ENCODE peak calls at places on chromosomes 5 and 9, in eight cellular contexts. E, Z, B, G, Q, M, R and U are unnamed samples.

GRCh38 chr5:93402451-93402850 is 178.6 kb downstream of the NR2F1-AS1 start:
- DNase-seq in E (no peak), Z (no peak), B (no peak), G (no peak), Q (no peak), M (no peak), R (no peak), U (no peak)

GRCh38 chr9:132214027-132214622 is 52.3 kb downstream of the NTNG2 start:
- DNase-seq in E (peak; percentile 78), Z (peak; percentile 89), B (peak; percentile 41), G (peak; percentile 79), Q (peak; percentile 86), M (peak; percentile 90), R (peak; percentile 84), U (no peak)

GRCh38 chr5:154059583-154059982 is 20.8 kb downstream of the MFAP3 start:
- DNase-seq in E (no peak), Z (no peak), B (no peak), G (no peak), Q (no peak), M (no peak), R (no peak), U (no peak)

GRCh38 chr5:153562189-153562588 is 71.7 kb downstream of the GRIA1 start:
- DNase-seq in E (no peak), Z (peak; percentile 57), B (no peak), G (no peak), Q (peak; percentile 83), M (no peak), R (no peak), U (no peak)

GRCh38 chr5:121489972-121490371 is 361.7 kb upstream of the FTMT start:
- DNase-seq in E (no peak), Z (no peak), B (no peak), G (no peak), Q (no peak), M (no peak), R (no peak), U (no peak)

GRCh38 chr9:36962721-36963120 is 71.3 kb downstream of the PAX5 start:
- DNase-seq in E (peak; percentile 39), Z (no peak), B (no peak), G (no peak), Q (no peak), M (no peak), R (no peak), U (no peak)

GRCh38 chr9:127397722-127398647 is 1.0 kb downstream of the SLC2A8 start:
- DNase-seq in E (peak; percentile 77), Z (peak; percentile 20), B (peak; percentile 82), G (peak; percentile 50), Q (peak; percentile 16), M (no peak), R (peak; percentile 70), U (peak; percentile 64)

GRCh38 chr5:178441486-178442270 is 148.5 kb downstream of the COL23A1 start:
- DNase-seq in E (peak; percentile 16), Z (no peak), B (no peak), G (no peak), Q (no peak), M (no peak), R (no peak), U (no peak)

GRCh38 chr9:110555551-110555950 is 24.0 kb downstream of the SVEP1 start:
- DNase-seq in E (no peak), Z (peak; percentile 82), B (no peak), G (no peak), Q (peak; percentile 76), M (no peak), R (no peak), U (no peak)

GRCh38 chr5:56025303-56025885 is 30.6 kb upstream of the IL6ST start:
- DNase-seq in E (no peak), Z (no peak), B (no peak), G (no peak), Q (peak; percentile 16), M (no peak), R (no peak), U (no peak)

GRCh38 chr9:68941780-68942459 is 72.0 kb downstream of the PRKACG start:
- DNase-seq in E (no peak), Z (no peak), B (no peak), G (no peak), Q (no peak), M (no peak), R (no peak), U (no peak)

GRCh38 chr9:94086468-94086867 is 2.2 kb downstream of the PTPDC1 start:
- DNase-seq in E (no peak), Z (peak; percentile 82), B (no peak), G (no peak), Q (peak; percentile 89), M (peak; percentile 47), R (no peak), U (no peak)
- TF ChIP-seq CTCF in E (no peak), Z (no peak), B (no peak), G (no peak), Q (no peak), M (no peak), R (no peak), U (no peak)

DNA sequence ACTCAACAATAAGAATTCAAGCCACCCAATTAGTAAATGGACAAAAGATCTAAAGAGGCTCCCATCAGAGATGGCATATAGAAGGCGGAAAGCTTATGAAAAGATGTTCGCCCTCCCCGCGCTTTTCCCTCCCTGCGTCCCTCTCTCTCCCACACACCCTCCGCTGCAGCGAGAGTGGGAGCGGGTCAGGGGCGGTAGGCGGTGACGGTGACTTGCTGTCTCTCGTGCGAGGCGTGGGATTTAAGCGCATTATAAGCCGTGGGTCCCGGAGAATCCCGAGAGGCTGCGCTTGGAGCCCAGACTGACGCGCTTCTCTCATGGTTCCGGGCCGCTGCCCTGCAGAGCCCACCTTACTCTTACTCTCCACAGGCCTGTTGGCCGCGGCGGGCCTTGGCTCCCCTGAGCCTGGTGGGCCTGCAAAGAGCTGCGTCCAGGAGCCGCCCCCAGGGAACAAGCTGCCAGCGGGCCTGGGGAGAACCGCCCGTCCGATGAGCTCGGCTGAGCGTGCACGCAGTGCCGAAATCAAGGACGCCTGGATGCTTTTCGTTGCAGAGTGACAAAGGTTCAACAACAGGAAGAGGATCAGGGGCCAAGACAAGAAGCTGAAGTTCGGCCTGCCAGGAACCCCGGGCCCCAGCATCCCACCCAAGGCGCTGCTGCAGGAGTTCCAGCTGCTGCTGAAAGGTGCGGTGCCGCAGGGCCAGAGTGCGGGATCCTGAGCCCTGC is 42.6 kb upstream of the BICD2 start:
- DNase-seq in E (no peak), Z (no peak), B (no peak), G (no peak), Q (no peak), M (no peak), R (no peak), U (no peak)
- H3K4me3 ChIP-seq in E (no peak overlapping the region), Z (no peak overlapping the region), B (no peak overlapping the region), G (peak overlapping the region; percentile 52), Q (no peak overlapping the region), M (no peak overlapping the region), R (no peak overlapping the region), U (no peak overlapping the region)

DNA sequence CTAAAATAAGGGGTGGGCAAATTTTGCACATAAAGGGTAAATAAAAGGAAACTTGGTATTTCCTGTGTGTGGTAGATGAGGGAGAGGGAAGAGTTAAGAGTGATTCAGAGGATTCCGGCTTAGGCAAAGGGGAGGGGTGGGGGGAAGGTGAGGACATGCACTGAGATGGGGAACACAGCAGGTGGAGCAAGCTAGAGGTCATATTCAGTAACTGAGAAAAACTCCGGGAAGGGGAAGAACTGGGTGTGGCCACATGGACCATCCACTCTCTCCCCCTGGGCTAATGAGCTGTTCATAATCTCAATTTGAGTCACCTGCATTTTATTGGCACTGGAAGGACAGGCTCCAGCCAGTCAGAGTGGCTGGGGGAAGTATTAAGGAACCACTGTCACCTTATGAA is 45.1 kb upstream of the UGCG start:
- DNase-seq in E (no peak), Z (no peak), B (peak; percentile 34), G (no peak), Q (peak; percentile 61), M (no peak), R (no peak), U (no peak)
- TF ChIP-seq CTCF in E (no peak), Z (no peak), B (no peak), G (no peak), Q (no peak), M (no peak), R (no peak), U (no peak)

GRCh38 chr9:129755151-129755550 is 2.3 kb upstream of the PTGES start:
- DNase-seq in E (no peak), Z (no peak), B (no peak), G (no peak), Q (no peak), M (no peak), R (no peak), U (no peak)

GRCh38 chr9:129750010-129750409 is 2.8 kb downstream of the PTGES start:
- DNase-seq in E (no peak), Z (no peak), B (no peak), G (no peak), Q (peak; percentile 62), M (no peak), R (no peak), U (no peak)

GRCh38 chr9:129749575-129749974 is 3.3 kb downstream of the PTGES start:
- DNase-seq in E (no peak), Z (no peak), B (no peak), G (no peak), Q (no peak), M (no peak), R (no peak), U (no peak)

GRCh38 chr9:129752915-129753724 is at the start of gene PTGES:
- DNase-seq in E (peak; percentile 79), Z (peak; percentile 82), B (peak; percentile 94), G (peak; percentile 71), Q (peak; percentile 76), M (peak; percentile 39), R (peak; percentile 79), U (peak; percentile 43)

GRCh38 chr9:129751841-129752801 is 721 bp downstream of the PTGES start:
- DNase-seq in E (no peak), Z (no peak), B (no peak), G (peak; percentile 17), Q (no peak), M (no peak), R (no peak), U (no peak)
- H3K4me3 ChIP-seq in E (peak overlapping the region; percentile 30), Z (peak overlapping the region; percentile 36), B (peak overlapping the region; percentile 22), G (peak overlapping the region; percentile 59), Q (peak overlapping the region; percentile 36), M (peak overlapping the region; percentile 39), R (peak overlapping the region; percentile 57), U (no peak overlapping the region)

DNA sequence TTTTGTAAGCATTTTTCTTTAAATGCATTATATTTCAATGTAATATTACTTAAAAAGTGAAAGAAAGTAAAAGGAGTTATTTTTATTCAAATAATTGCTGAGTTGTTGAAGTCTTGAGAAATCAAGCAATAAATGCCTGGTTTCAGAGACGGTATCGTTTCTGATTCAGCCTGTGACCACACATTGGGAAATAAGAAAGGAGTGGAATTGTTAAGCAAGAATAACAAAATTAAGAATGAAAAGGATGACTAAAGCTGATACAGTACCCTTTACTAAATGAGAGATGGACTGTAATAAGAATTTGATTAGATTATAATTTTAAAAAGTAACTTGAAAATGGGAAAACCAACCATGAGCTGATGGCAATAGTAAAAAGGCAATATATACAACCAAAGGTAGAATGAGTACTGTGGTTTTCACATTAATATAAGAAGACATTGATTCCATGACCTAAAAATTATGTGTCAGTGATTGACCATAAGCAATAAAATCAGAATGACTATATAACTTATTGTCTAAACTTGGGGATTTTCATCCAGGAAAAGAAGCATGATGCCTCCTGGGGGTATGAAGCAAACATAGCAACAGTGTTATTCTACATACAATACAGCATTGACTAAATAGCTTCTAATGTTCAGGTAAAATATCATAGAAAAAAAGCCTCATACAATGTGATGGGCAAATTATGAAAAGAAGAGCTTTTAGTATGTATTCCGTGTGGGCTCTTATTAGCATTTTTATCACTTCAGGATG is 101.9 kb upstream of the PRDM9 start:
- DNase-seq in E (no peak), Z (peak; percentile 37), B (no peak), G (no peak), Q (peak; percentile 36), M (no peak), R (no peak), U (no peak)
- TF ChIP-seq CTCF in E (no peak), Z (peak; percentile 34), B (no peak), G (peak; percentile 36), Q (peak; percentile 3), M (no peak), R (no peak), U (no peak)